ENCODE peak calls at places on chromosomes 16 and 17, in eight cellular contexts. One of them, this sample, is unnamed.

GRCh38 chr16:63652091-63652490 is 1469.8 kb downstream of the CDH11 start:
- DNase-seq in WTC11: no peak
- DNase-seq in heart left ventricle: no peak
- DNase-seq in dorsolateral prefrontal cortex: no peak
- DNase-seq in AG10803: no peak
- DNase-seq in foreskin fibroblast: no peak
- DNase-seq in H9: no peak
- DNase-seq in RWPE1: no peak
- DNase-seq in this sample: no peak

GRCh38 chr16:90046122-90046970 is 27.1 kb upstream of the DBNDD1 start:
- DNase-seq in WTC11: peak; percentile 87
- DNase-seq in heart left ventricle: no peak
- DNase-seq in dorsolateral prefrontal cortex: no peak
- DNase-seq in AG10803: no peak
- DNase-seq in foreskin fibroblast: no peak
- DNase-seq in H9: peak; percentile 96
- DNase-seq in RWPE1: no peak
- DNase-seq in this sample: no peak

GRCh38 chr16:69040144-69040909 is 65.1 kb upstream of the HAS3 start:
- DNase-seq in WTC11: no peak
- DNase-seq in heart left ventricle: no peak
- DNase-seq in dorsolateral prefrontal cortex: no peak
- DNase-seq in AG10803: no peak
- DNase-seq in foreskin fibroblast: peak; percentile 72
- DNase-seq in H9: no peak
- DNase-seq in RWPE1: peak; percentile 71
- DNase-seq in this sample: no peak

GRCh38 chr16:22814330-22815105 is 556 bp downstream of the HS3ST2 start:
- DNase-seq in WTC11: peak; percentile 66
- DNase-seq in heart left ventricle: no peak
- DNase-seq in dorsolateral prefrontal cortex: peak; percentile 43
- DNase-seq in AG10803: no peak
- DNase-seq in foreskin fibroblast: peak; percentile 69
- DNase-seq in H9: peak; percentile 57
- DNase-seq in RWPE1: no peak
- DNase-seq in this sample: no peak

GRCh38 chr17:33664116-33664840 is 371.2 kb upstream of the ASIC2 start:
- DNase-seq in WTC11: no peak
- DNase-seq in heart left ventricle: no peak
- DNase-seq in dorsolateral prefrontal cortex: no peak
- DNase-seq in AG10803: no peak
- DNase-seq in foreskin fibroblast: no peak
- DNase-seq in H9: no peak
- DNase-seq in RWPE1: no peak
- DNase-seq in this sample: no peak

GRCh38 chr16:23905027-23905426 is 69.2 kb downstream of the PRKCB start:
- DNase-seq in WTC11: peak; percentile 61
- DNase-seq in heart left ventricle: no peak
- DNase-seq in dorsolateral prefrontal cortex: peak; percentile 60
- DNase-seq in AG10803: peak; percentile 86
- DNase-seq in foreskin fibroblast: peak; percentile 18
- DNase-seq in H9: peak; percentile 67
- DNase-seq in RWPE1: peak; percentile 60
- DNase-seq in this sample: no peak

GRCh38 chr16:46922239-46922638 is 38.1 kb downstream of the GPT2 start:
- DNase-seq in WTC11: no peak
- DNase-seq in heart left ventricle: no peak
- DNase-seq in dorsolateral prefrontal cortex: no peak
- DNase-seq in AG10803: no peak
- DNase-seq in foreskin fibroblast: no peak
- DNase-seq in H9: no peak
- DNase-seq in RWPE1: no peak
- DNase-seq in this sample: no peak

GRCh38 chr17:79203016-79203415 is 128.4 kb downstream of the ENGASE start:
- DNase-seq in WTC11: peak; percentile 41
- DNase-seq in heart left ventricle: no peak
- DNase-seq in dorsolateral prefrontal cortex: no peak
- DNase-seq in AG10803: no peak
- DNase-seq in foreskin fibroblast: no peak
- DNase-seq in H9: no peak
- DNase-seq in RWPE1: no peak
- DNase-seq in this sample: no peak

GRCh38 chr16:8874388-8874787 is 5.6 kb upstream of the CARHSP1 start:
- DNase-seq in WTC11: no peak
- DNase-seq in heart left ventricle: no peak
- DNase-seq in dorsolateral prefrontal cortex: no peak
- DNase-seq in AG10803: peak; percentile 87
- DNase-seq in foreskin fibroblast: peak; percentile 58
- DNase-seq in H9: no peak
- DNase-seq in RWPE1: no peak
- DNase-seq in this sample: no peak

GRCh38 chr16:8869212-8869987 is 594 bp upstream of the CARHSP1 start:
- DNase-seq in WTC11: peak; percentile 68
- DNase-seq in heart left ventricle: no peak
- DNase-seq in dorsolateral prefrontal cortex: no peak
- DNase-seq in AG10803: no peak
- DNase-seq in foreskin fibroblast: no peak
- DNase-seq in H9: peak; percentile 74
- DNase-seq in RWPE1: no peak
- DNase-seq in this sample: no peak

GRCh38 chr16:8872071-8872470 is 3.3 kb upstream of the CARHSP1 start:
- DNase-seq in WTC11: no peak
- DNase-seq in heart left ventricle: no peak
- DNase-seq in dorsolateral prefrontal cortex: no peak
- DNase-seq in AG10803: no peak
- DNase-seq in foreskin fibroblast: no peak
- DNase-seq in H9: no peak
- DNase-seq in RWPE1: no peak
- DNase-seq in this sample: no peak

GRCh38 chr16:8868272-8869211 is at the start of gene CARHSP1:
- DNase-seq in WTC11: peak; percentile 92
- DNase-seq in heart left ventricle: peak; percentile 89
- DNase-seq in dorsolateral prefrontal cortex: peak; percentile 79
- DNase-seq in AG10803: peak; percentile 83
- DNase-seq in foreskin fibroblast: peak; percentile 95
- DNase-seq in H9: peak; percentile 96
- DNase-seq in RWPE1: peak; percentile 98
- DNase-seq in this sample: peak; percentile 55

DNA sequence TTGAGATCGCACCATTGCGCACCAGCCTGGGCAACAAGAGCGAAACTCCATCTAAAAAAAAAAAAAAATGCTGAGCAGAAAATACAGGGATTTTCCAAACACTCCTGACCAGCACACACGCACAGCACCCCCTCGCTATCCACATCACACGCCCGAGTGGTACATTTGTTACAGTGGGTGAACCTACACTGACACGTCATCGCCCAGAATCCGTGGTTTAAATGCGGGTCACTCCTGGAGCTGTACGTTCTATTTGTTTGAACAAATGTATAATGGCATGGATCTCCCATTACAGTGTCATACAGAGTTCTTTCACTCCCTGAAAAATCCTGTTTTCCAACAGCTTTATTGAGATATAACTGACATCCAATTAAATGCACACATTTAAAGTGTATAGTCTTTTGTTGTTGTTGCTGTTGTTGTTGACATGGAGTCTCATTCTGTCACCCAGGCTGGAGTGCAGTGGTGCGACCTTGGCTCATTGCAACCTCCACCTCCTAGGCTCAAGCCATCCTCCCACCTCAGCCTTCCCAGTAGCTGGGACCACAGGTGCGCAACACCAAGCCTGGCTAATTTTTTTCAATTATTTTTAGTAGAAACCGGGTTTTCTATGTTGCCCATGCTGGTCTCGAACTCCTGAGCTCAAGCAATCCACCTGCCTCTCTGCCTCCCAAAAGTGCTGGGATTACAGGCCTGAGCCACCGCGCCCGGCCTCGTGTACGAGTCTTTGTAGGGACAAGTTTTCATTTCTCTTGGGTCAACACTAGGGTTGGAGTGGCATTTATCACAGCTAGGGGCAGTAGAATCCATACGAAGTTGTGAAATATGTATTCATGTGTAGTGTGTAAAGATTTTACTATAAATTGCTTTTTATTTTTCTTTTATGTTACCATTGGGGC is 4.4 kb upstream of the CARHSP1 start:
- DNase-seq in WTC11: no peak
- DNase-seq in heart left ventricle: no peak
- DNase-seq in dorsolateral prefrontal cortex: no peak
- DNase-seq in AG10803: no peak
- DNase-seq in foreskin fibroblast: peak; percentile 6
- DNase-seq in H9: no peak
- DNase-seq in RWPE1: no peak
- DNase-seq in this sample: no peak
- TF ChIP-seq CTCF in WTC11: no peak
- TF ChIP-seq CTCF in heart left ventricle: no peak
- TF ChIP-seq CTCF in dorsolateral prefrontal cortex: peak; percentile 13
- TF ChIP-seq CTCF in AG10803: peak; percentile 17
- TF ChIP-seq CTCF in foreskin fibroblast: peak; percentile 3
- TF ChIP-seq CTCF in H9: peak; percentile 32
- TF ChIP-seq CTCF in RWPE1: peak; percentile 24
- TF ChIP-seq CTCF in this sample: no peak

DNA sequence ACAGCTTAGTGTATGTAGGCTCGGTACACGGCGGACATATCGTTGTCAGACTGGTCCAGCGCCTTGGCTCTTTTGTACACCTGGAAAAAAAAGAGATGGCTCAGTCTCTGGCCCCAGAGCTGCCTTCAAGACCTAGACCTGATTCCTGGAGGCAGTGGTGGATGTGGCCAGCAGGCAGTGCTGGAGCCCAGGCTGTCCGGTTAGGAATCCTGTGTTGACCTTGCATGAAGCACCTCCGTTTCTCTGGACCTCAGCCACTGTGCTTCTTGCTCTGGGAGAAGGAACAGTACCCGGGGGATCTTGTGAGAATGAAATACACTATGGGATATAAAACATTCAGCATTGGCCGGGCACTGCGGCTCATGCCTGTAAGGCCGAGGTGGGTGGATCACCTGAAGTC is 2.8 kb upstream of the ROGDI start:
- DNase-seq in WTC11: no peak
- DNase-seq in heart left ventricle: peak; percentile 79
- DNase-seq in dorsolateral prefrontal cortex: no peak
- DNase-seq in AG10803: no peak
- DNase-seq in foreskin fibroblast: no peak
- DNase-seq in H9: no peak
- DNase-seq in RWPE1: no peak
- DNase-seq in this sample: no peak
- TF ChIP-seq CTCF in WTC11: no peak
- TF ChIP-seq CTCF in heart left ventricle: no peak
- TF ChIP-seq CTCF in dorsolateral prefrontal cortex: no peak
- TF ChIP-seq CTCF in AG10803: no peak
- TF ChIP-seq CTCF in foreskin fibroblast: no peak
- TF ChIP-seq CTCF in H9: no peak
- TF ChIP-seq CTCF in RWPE1: no peak
- TF ChIP-seq CTCF in this sample: no peak

DNA sequence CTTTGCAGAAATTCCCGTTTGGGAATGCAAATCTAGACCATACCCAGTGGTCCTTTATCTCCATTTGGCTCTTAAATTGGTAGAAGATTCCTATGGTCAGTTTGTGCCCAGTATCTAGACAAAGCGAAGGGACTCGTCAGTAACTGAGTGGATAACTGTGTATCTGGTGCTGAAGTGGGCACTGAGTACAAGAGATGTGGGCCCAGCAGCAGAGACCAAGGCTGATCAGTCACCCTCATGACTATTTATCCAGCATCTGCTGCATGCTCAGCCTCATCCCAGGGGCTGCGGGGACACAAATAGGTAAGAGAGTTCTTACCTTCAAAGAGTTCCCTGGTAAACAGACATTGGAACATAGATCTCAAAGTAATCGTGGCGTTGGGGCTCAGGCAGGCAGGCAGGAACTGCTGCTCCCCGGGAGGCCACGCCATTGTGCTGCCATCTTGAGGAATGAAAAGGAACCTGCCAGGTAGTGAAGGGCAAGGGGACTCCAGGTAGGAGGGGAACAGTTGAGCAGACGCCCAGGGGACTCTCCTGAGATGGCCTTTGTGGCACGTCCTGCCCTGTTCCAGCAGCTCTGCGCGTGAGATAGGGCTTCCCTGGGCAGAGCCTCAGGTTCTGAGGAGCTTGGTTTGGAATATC is 10.3 kb downstream of the NT5M start:
- DNase-seq in WTC11: peak; percentile 79
- DNase-seq in heart left ventricle: peak; percentile 43
- DNase-seq in dorsolateral prefrontal cortex: peak; percentile 54
- DNase-seq in AG10803: no peak
- DNase-seq in foreskin fibroblast: peak; percentile 52
- DNase-seq in H9: peak; percentile 91
- DNase-seq in RWPE1: peak; percentile 77
- DNase-seq in this sample: no peak
- TF ChIP-seq CTCF in WTC11: no peak
- TF ChIP-seq CTCF in heart left ventricle: peak; percentile 40
- TF ChIP-seq CTCF in dorsolateral prefrontal cortex: peak; percentile 40
- TF ChIP-seq CTCF in AG10803: peak; percentile 43
- TF ChIP-seq CTCF in foreskin fibroblast: peak; percentile 21
- TF ChIP-seq CTCF in H9: peak; percentile 74
- TF ChIP-seq CTCF in RWPE1: peak; percentile 79
- TF ChIP-seq CTCF in this sample: peak; percentile 15

GRCh38 chr16:87539113-87539512 is 46.3 kb upstream of the ZCCHC14 start:
- DNase-seq in WTC11: no peak
- DNase-seq in heart left ventricle: no peak
- DNase-seq in dorsolateral prefrontal cortex: no peak
- DNase-seq in AG10803: no peak
- DNase-seq in foreskin fibroblast: no peak
- DNase-seq in H9: no peak
- DNase-seq in RWPE1: no peak
- DNase-seq in this sample: no peak

GRCh38 chr16:87540072-87540976 is 47.5 kb upstream of the ZCCHC14 start:
- DNase-seq in WTC11: no peak
- DNase-seq in heart left ventricle: no peak
- DNase-seq in dorsolateral prefrontal cortex: no peak
- DNase-seq in AG10803: no peak
- DNase-seq in foreskin fibroblast: no peak
- DNase-seq in H9: no peak
- DNase-seq in RWPE1: no peak
- DNase-seq in this sample: no peak

GRCh38 chr16:87541882-87542234 is 49.0 kb upstream of the ZCCHC14 start:
- DNase-seq in WTC11: no peak
- DNase-seq in heart left ventricle: peak; percentile 40
- DNase-seq in dorsolateral prefrontal cortex: no peak
- DNase-seq in AG10803: no peak
- DNase-seq in foreskin fibroblast: no peak
- DNase-seq in H9: no peak
- DNase-seq in RWPE1: no peak
- DNase-seq in this sample: no peak

GRCh38 chr16:87542531-87543102 is 49.8 kb upstream of the ZCCHC14 start:
- DNase-seq in WTC11: no peak
- DNase-seq in heart left ventricle: no peak
- DNase-seq in dorsolateral prefrontal cortex: no peak
- DNase-seq in AG10803: no peak
- DNase-seq in foreskin fibroblast: no peak
- DNase-seq in H9: no peak
- DNase-seq in RWPE1: no peak
- DNase-seq in this sample: no peak

DNA sequence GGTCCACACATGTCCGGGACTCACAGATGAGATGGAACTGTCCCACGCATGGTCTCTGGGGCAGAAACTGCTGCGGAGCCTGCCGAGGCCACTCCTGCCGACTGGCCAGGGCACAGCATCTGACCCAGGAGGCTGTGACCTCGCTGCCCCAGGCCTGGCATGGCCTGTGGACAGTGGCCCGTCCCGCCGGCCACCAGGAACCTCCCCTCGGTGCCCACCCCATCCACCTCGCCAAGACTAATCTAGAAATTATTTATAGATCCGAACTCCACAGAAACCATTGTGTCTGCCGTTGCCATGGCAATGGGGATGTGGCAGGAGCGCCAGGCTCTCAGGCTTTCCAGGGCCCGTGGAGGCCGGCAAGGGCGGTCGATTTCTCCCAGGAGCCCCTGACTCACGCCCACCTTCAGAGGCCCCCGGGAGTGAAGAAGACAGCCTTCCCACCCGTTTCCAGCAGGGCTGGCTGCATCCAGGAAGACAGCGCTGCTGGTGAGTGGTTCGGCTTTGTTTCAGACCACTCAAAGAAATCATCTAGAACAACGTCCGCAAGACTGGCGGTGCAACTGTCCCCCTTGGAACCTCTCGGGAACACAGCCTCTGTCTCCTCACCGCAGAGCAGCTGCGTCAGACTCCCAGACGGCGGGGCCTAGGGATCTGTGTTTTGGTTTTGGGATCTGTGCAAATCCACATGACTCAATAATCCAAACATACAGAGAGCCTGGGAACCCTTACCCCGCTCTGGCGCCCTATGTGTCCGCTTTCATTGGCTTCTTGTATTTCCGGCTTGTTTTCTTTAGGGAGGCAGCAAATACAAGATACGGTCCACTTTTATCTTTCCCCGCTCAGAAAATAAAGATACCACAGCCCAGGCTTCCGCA is 48.4 kb upstream of the ZCCHC14 start:
- DNase-seq in WTC11: no peak
- DNase-seq in heart left ventricle: peak; percentile 73
- DNase-seq in dorsolateral prefrontal cortex: peak; percentile 67
- DNase-seq in AG10803: peak; percentile 79
- DNase-seq in foreskin fibroblast: peak; percentile 23
- DNase-seq in H9: no peak
- DNase-seq in RWPE1: no peak
- DNase-seq in this sample: no peak
- TF ChIP-seq CTCF in WTC11: no peak
- TF ChIP-seq CTCF in heart left ventricle: no peak
- TF ChIP-seq CTCF in dorsolateral prefrontal cortex: no peak
- TF ChIP-seq CTCF in AG10803: no peak
- TF ChIP-seq CTCF in foreskin fibroblast: no peak
- TF ChIP-seq CTCF in H9: no peak
- TF ChIP-seq CTCF in RWPE1: no peak
- TF ChIP-seq CTCF in this sample: no peak

This sample was measured in AG09319.